ENCODE peak calls at places on chromosomes 11 and 22, in five cellular contexts. Y is ovary, G is mammary epithelial cell, O is spleen, F is fibroblast of the aortic adventitia. T is an unnamed sample.

GRCh38 chr11:96187779-96188624 is 155.0 kb downstream of the MAML2 start:
- DNase-seq in Y (peak), G (peak), O (no peak), F (peak), T (peak)

GRCh38 chr11:129637473-129637872 is 178.2 kb upstream of the TMEM45B start:
- DNase-seq in Y (no peak), G (peak), O (no peak), F (no peak), T (no peak)

GRCh38 chr22:41619979-41620645 is 731 bp downstream of the DESI1 start:
- DNase-seq in Y (peak), G (peak), O (peak), F (no peak), T (no peak)

GRCh38 chr11:1690167-1691026 is 6.6 kb upstream of the KRTAP5-6 start:
- DNase-seq in Y (no peak), G (no peak), O (no peak), F (no peak), T (no peak)

GRCh38 chr22:48539261-48539660 is 1288.4 kb downstream of the BRD1 start:
- DNase-seq in Y (no peak), G (no peak), O (no peak), F (no peak), T (no peak)

GRCh38 chr22:30941363-30941740 is 27.2 kb downstream of the MORC2 start:
- DNase-seq in Y (no peak), G (no peak), O (no peak), F (no peak), T (no peak)

GRCh38 chr22:23011105-23011674 is 59.1 kb upstream of the GNAZ start:
- DNase-seq in Y (no peak), G (no peak), O (no peak), F (no peak), T (no peak)

GRCh38 chr11:980438-981365 is 55.0 kb downstream of the AP2A2 start:
- DNase-seq in Y (no peak), G (no peak), O (no peak), F (peak), T (no peak)

GRCh38 chr22:19775496-19776325 is 15.1 kb downstream of the TBX1 start:
- DNase-seq in Y (peak), G (no peak), O (peak), F (no peak), T (no peak)

GRCh38 chr11:36149538-36150242 is 139.5 kb downstream of the COMMD9 start:
- DNase-seq in Y (peak), G (peak), O (no peak), F (peak), T (peak)

GRCh38 chr11:123694551-123694950 is 40.1 kb upstream of the SCN3B start:
- DNase-seq in Y (no peak), G (no peak), O (no peak), F (no peak), T (no peak)

GRCh38 chr11:129435499-129436245 is 60.0 kb downstream of the BARX2 start:
- DNase-seq in Y (no peak), G (peak), O (no peak), F (no peak), T (no peak)

GRCh38 chr22:17370766-17371181 is 1.5 kb downstream of the CECR2 start:
- DNase-seq in Y (no peak), G (no peak), O (no peak), F (no peak), T (no peak)

GRCh38 chr11:120339394-120339890 is 3.2 kb downstream of the ARHGEF12 start:
- DNase-seq in Y (no peak), G (peak), O (no peak), F (peak), T (no peak)

GRCh38 chr22:22882033-22882717 is 5.4 kb upstream of the IGLL5 start:
- DNase-seq in Y (no peak), G (peak), O (no peak), F (no peak), T (no peak)

GRCh38 chr22:22099833-22100812 is 117.5 kb upstream of the TOP3B start:
- DNase-seq in Y (no peak), G (no peak), O (no peak), F (peak), T (no peak)

GRCh38 chr22:20762233-20762796 is 11.6 kb upstream of the SERPIND1 start:
- DNase-seq in Y (no peak), G (no peak), O (no peak), F (no peak), T (no peak)

GRCh38 chr11:45410391-45411215 is 124.5 kb upstream of the SYT13 start:
- DNase-seq in Y (no peak), G (no peak), O (no peak), F (no peak), T (no peak)

GRCh38 chr22:38882972-38883622 is 11.1 kb upstream of the CBX6 start:
- DNase-seq in Y (no peak), G (no peak), O (no peak), F (no peak), T (no peak)

GRCh38 chr11:46674463-46675287 is 25.7 kb downstream of the ARHGAP1 start:
- DNase-seq in Y (no peak), G (no peak), O (peak), F (peak), T (no peak)

GRCh38 chr22:49328076-49328475 is 499.6 kb downstream of the BRD1 start:
- DNase-seq in Y (no peak), G (no peak), O (peak), F (no peak), T (no peak)

GRCh38 chr22:44005524-44005923 is 18.6 kb upstream of the PARVB start:
- DNase-seq in Y (no peak), G (no peak), O (no peak), F (no peak), T (no peak)

GRCh38 chr11:34624069-34624468 is 3.2 kb downstream of the EHF start:
- DNase-seq in Y (no peak), G (no peak), O (peak), F (no peak), T (no peak)

GRCh38 chr22:28230682-28231081 is 311.6 kb upstream of the PITPNB start:
- DNase-seq in Y (no peak), G (no peak), O (no peak), F (peak), T (no peak)

GRCh38 chr11:128336203-128336602 is 251.2 kb downstream of the ETS1 start:
- DNase-seq in Y (no peak), G (no peak), O (peak), F (peak), T (peak)

GRCh38 chr22:25777870-25778269 is 35.9 kb downstream of the MYO18B start:
- DNase-seq in Y (no peak), G (peak), O (no peak), F (peak), T (no peak)

GRCh38 chr11:45754261-45754709 is 50.7 kb upstream of the SLC35C1 start:
- DNase-seq in Y (no peak), G (no peak), O (no peak), F (peak), T (no peak)

GRCh38 chr11:126109941-126110731 is 47.5 kb upstream of the CDON start:
- DNase-seq in Y (no peak), G (no peak), O (peak), F (peak), T (no peak)

GRCh38 chr11:115497303-115497702 is 6.9 kb downstream of the CADM1 start:
- DNase-seq in Y (no peak), G (no peak), O (no peak), F (no peak), T (no peak)

GRCh38 chr11:79265756-79266322 is 175.0 kb downstream of the TENM4 start:
- DNase-seq in Y (no peak), G (peak), O (no peak), F (no peak), T (no peak)

GRCh38 chr11:79266391-79266790 is 174.4 kb downstream of the TENM4 start:
- DNase-seq in Y (no peak), G (no peak), O (no peak), F (no peak), T (no peak)

GRCh38 chr11:79274636-79275315 is 166.1 kb downstream of the TENM4 start:
- DNase-seq in Y (no peak), G (no peak), O (no peak), F (peak), T (peak)

GRCh38 chr11:79273781-79274180 is 167.0 kb downstream of the TENM4 start:
- DNase-seq in Y (no peak), G (no peak), O (no peak), F (no peak), T (no peak)

GRCh38 chr11:79269923-79270322 is 170.9 kb downstream of the TENM4 start:
- DNase-seq in Y (no peak), G (no peak), O (no peak), F (no peak), T (no peak)
- TF ChIP-seq CTCF in Y (no peak), G (no peak), O (no peak), F (no peak), T (no peak)

GRCh38 chr11:110972640-110973039 is 260.4 kb upstream of the ARHGAP20 start:
- DNase-seq in Y (no peak), G (peak), O (no peak), F (peak), T (no peak)

GRCh38 chr11:110968348-110969062 is 256.3 kb upstream of the ARHGAP20 start:
- DNase-seq in Y (no peak), G (peak), O (no peak), F (no peak), T (no peak)

GRCh38 chr11:110971110-110971509 is 258.9 kb upstream of the ARHGAP20 start:
- DNase-seq in Y (no peak), G (peak), O (no peak), F (peak), T (no peak)

DNA sequence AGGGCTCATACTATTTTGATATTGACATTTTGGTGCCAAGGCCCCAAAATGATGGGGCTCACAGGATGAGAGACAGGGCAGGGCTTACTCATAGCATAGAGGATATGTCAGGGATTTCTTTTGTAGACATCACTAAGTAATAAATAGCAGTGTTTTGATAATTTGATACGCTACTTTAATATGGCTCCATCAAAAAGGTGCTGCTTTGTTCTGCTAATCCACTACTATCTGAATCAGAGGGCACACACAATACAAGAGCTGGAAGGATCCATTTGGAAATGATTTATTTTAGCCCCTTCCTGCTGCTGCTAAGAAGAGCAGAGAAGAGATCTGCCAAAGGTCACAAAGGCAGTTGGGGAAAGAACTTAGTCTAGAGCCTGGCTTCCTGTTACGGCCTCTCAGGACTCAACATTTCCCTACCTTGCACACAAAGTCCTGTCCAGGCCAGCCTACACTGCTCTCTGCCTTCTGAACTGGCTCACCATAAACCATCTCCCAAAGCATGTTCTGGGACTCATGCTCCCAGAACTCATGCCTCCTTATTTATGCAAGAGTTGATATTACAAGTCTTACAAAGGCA is 261.3 kb upstream of the ARHGAP20 start:
- DNase-seq in Y (no peak), G (no peak), O (no peak), F (no peak), T (no peak)
- H3K4me3 ChIP-seq in Y (no peak), G (no peak), O (no peak), F (no peak), T (no peak)

GRCh38 chr11:75402002-75402773 is 2.9 kb downstream of the RPS3 start:
- DNase-seq in Y (no peak), G (no peak), O (peak), F (no peak), T (no peak)
- TF ChIP-seq CTCF in Y (no peak), G (no peak), O (no peak), F (no peak), T (no peak)

GRCh38 chr11:69014084-69014935 is 1.3 kb upstream of the MRGPRF start:
- DNase-seq in Y (peak), G (no peak), O (peak), F (no peak), T (no peak)

GRCh38 chr11:69012092-69013008 is 696 bp downstream of the MRGPRF start:
- DNase-seq in Y (peak), G (no peak), O (peak), F (peak), T (no peak)

GRCh38 chr11:69014936-69015549 is 2.0 kb upstream of the MRGPRF start:
- DNase-seq in Y (no peak), G (no peak), O (no peak), F (no peak), T (no peak)

GRCh38 chr11:69011624-69012091 is 1.4 kb downstream of the MRGPRF start:
- DNase-seq in Y (peak), G (no peak), O (peak), F (no peak), T (no peak)

GRCh38 chr11:69013009-69013951 is at the start of gene MRGPRF:
- DNase-seq in Y (peak), G (no peak), O (peak), F (peak), T (no peak)
- H3K4me3 ChIP-seq in Y (peak), G (no peak), O (peak), F (peak), T (peak)

GRCh38 chr11:131042041-131042390 is 125.7 kb upstream of the SNX19 start:
- DNase-seq in Y (no peak), G (peak), O (no peak), F (no peak), T (no peak)

GRCh38 chr11:131041331-131042040 is 125.2 kb upstream of the SNX19 start:
- DNase-seq in Y (no peak), G (peak), O (no peak), F (no peak), T (no peak)

GRCh38 chr11:131037873-131038272 is 121.6 kb upstream of the SNX19 start:
- DNase-seq in Y (no peak), G (no peak), O (no peak), F (no peak), T (no peak)

GRCh38 chr11:131036544-131036943 is 120.3 kb upstream of the SNX19 start:
- DNase-seq in Y (no peak), G (no peak), O (no peak), F (peak), T (no peak)

DNA sequence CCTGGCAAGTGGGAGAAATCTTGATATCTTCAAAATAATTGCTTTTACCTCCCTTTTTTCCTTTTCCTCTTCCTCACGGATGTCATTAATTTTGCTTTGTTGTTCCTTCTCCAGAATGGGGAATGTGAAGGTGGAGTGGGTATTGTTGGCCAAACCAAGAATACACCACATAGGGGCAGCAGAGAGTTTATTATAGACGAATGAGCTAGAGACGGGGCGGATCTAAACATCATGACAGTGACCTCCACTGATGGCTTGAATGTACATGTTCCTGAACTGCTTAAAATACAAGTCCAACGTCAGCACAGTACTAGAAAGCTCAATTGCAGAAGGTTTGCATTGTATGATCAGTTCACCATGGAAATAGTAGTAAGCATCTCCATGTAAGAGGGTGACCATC is 122.3 kb upstream of the SNX19 start:
- DNase-seq in Y (no peak), G (peak), O (no peak), F (no peak), T (no peak)
- TF ChIP-seq CTCF in Y (no peak), G (peak), O (no peak), F (no peak), T (no peak)

DNA sequence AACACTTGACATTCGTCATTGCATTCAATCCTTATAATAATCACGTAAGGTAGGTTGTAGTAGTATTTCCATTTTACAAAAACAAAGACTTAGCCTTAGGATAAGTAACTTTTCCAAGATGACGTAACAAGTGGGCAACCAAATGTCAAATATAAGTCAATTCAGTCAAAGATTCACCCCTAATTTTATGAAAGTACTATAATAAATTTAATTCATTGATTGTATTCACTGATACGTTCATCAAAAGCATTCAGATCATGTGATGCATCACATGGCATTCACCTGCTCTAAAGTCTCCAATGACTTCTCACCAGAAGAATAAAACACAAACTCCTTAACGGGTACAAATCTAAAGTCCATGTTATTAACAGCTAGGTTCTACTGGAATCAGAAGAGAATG is 2.1 kb downstream of the KIF18A start:
- DNase-seq in Y (no peak), G (no peak), O (no peak), F (peak), T (no peak)
- H3K4me3 ChIP-seq in Y (no peak), G (no peak), O (no peak), F (no peak), T (no peak)

DNA sequence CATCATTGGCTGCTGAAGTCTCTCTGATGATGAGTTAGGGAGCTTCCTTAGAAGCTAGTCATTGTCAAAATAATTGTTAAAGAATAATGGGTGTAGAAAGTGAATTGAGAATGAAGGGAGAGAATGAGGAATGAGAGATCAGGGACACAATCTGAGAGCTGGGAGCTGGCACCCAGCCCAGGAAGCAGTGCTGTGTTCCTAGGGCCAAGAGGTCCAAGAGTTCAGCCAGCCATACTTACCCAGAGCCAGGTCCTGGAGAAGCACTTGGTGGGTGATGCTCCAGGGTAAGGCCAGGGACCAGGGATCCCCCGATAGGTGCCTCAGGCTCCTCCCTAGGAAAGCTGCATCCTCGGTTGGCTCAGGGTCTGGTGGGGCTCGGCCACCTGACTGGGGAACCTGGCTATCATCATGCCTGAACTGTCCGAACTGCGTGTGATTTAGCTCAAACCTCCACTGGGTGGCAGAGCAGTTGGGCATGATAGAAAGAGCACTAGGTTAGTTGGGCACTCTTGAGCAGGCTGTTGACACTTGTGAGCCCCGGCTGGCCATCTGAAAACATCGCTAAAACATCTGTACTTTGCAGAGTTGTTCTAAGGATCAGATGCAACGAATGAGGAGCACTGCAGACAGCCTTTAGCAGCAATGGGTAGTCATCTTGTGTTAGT is 123.9 kb upstream of the NCAM1 start:
- DNase-seq in Y (no peak), G (no peak), O (no peak), F (no peak), T (no peak)
- TF ChIP-seq CTCF in Y (no peak), G (no peak), O (no peak), F (no peak), T (no peak)

DNA sequence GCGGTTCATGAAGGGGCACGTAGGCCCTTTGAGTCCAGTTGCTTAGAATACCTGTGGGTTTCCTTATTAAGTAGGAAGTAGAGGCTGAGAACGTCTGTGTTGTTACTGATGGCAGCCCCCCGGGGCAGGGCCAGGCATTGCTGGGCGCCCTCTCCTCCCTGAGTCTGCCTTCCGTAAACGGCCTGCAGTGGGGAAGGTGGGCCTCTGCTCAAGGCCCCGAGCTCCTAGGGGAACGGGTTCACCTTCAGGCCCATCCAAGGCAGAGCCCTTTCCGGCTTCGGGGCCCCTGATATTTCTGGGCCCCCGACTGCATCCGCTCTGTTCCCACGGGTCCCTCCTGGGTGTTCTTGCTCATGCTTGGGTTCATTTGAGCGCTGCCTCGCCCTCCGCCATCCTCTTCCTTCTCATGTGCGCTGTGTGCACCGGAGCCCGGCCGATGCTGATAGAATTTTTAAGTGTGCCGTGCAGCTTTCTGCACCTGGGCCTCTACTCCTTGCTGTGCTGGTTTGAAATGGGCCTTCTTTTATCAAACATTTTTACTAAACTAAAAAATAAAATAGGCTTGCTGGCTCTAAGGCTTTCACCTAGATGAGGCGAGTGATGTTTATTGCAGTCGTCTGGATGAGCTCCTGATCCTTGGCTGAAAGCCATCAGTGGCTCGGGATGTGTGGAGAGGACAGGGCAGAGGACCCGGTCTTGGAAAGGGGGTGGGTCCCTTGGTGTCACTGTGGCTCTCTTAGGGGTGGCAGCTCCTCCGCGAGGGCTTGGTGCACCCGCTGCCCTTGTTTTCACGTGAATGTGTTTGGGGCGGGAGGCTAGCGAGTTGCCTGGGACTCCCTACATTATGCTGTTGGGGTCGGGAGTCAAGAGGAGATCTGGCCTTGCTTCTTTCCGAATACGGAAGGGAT is 12.3 kb downstream of the TBC1D22A start:
- DNase-seq in Y (no peak), G (no peak), O (peak), F (no peak), T (no peak)
- H3K4me3 ChIP-seq in Y (no peak), G (peak), O (no peak), F (no peak), T (no peak)

GRCh38 chr22:37378642-37379058 is 48.6 kb downstream of the ELFN2 start:
- DNase-seq in Y (no peak), G (no peak), O (no peak), F (no peak), T (no peak)
- TF ChIP-seq CTCF in Y (no peak), G (no peak), O (no peak), F (no peak), T (no peak)